ENCODE peak calls at places on chromosomes 13 and 19, in five cellular contexts. E, N, I, U and Q are unnamed samples.

GRCh38 chr13:34993470-34993869 is 51.4 kb downstream of the NBEA start:
- DNase-seq in I (no peak), N (no peak), E (no peak), U (no peak), Q (peak)

GRCh38 chr13:50222569-50223332 is 207.5 kb downstream of the KCNRG start:
- DNase-seq in I (peak), E (no peak), U (peak), N (no peak), Q (peak)

GRCh38 chr19:35088514-35088913 is 27.1 kb upstream of the FXYD3 start:
- DNase-seq in E (no peak), N (no peak), I (no peak), U (peak), Q (peak)

GRCh38 chr13:78780708-78781107 is 121.8 kb upstream of the OBI1 start:
- DNase-seq in I (no peak), U (no peak), E (no peak), N (no peak), Q (no peak)

GRCh38 chr13:109345433-109345941 is 440.9 kb downstream of the IRS2 start:
- DNase-seq in N (no peak), U (no peak), I (no peak), E (no peak), Q (peak)

GRCh38 chr19:51441410-51442390 is 16.6 kb downstream of the SIGLEC8 start:
- DNase-seq in U (no peak), I (no peak), N (no peak), E (no peak), Q (peak)

GRCh38 chr19:48395170-48395455 is 1.6 kb downstream of the GRIN2D start:
- DNase-seq in N (peak), U (no peak), I (no peak), E (no peak), Q (no peak)

GRCh38 chr13:62040806-62041205 is 625.2 kb upstream of the PCDH20 start:
- DNase-seq in I (no peak), N (no peak), U (no peak), E (no peak), Q (no peak)

GRCh38 chr19:35254341-35255297 is 5.8 kb downstream of the LSR start:
- DNase-seq in E (no peak), I (no peak), U (no peak), N (no peak), Q (no peak)

GRCh38 chr13:47594833-47595232 is 406.2 kb downstream of the SUCLA2 start:
- DNase-seq in I (no peak), E (peak), N (peak), U (no peak), Q (peak)

GRCh38 chr13:98423417-98423816 is 153.5 kb downstream of the STK24 start:
- DNase-seq in U (no peak), I (no peak), N (no peak), E (no peak), Q (no peak)

GRCh38 chr19:49447485-49448431 is 3.9 kb downstream of the PIH1D1 start:
- DNase-seq in I (no peak), E (peak), N (peak), U (no peak), Q (no peak)

GRCh38 chr19:44824758-44825157 is 15.9 kb downstream of the BCAM start:
- DNase-seq in U (no peak), I (no peak), N (no peak), E (no peak), Q (peak)

DNA sequence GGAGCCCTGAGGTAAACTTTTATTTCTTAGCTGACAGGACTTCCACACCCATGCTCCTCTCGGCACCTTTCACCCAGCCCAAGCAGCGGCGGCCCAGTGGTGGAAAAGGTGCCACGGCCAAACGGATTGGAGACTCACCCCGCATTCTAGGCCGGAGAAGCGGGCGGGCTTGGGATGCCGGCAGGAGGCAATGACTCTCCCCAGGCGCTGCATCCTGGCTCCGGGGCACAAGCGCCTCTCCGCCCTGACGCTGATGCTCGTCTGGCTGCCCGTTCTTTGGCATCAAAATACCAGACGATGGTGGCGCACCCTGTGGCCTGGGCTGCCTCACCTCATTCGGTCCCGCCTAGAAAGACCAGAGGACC is 6.7 kb upstream of the ZNF606 start:
- DNase-seq in I (no peak), N (no peak), E (no peak), U (no peak), Q (no peak)
- H3K4me3 ChIP-seq in I (no peak), N (peak), E (peak), U (no peak), Q (peak)

DNA sequence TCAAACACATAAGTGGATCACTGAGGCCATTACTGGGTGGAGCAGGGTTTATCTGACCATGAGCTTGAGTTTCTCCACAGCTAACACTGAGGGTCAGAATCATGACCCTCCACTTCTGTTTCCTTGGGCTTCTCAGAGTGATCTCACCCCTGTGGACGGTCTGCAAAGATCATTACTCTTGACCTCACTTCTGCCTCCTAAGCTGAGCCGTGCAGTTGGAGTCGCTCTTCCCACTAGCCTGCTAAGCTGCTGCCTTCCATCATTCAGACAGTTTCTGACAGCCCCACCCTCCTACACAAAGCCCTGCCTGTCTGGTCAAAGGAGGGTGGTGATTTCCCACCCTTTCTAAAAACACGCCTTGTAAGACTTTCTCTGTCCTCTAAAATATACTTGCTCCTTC is 9.3 kb upstream of the FRY start:
- DNase-seq in U (no peak), N (no peak), I (no peak), E (peak), Q (no peak)
- TF ChIP-seq EZH2phosphoT487 in U (no peak), N (no peak), I (no peak), E (no peak), Q (no peak)

GRCh38 chr13:94713556-94714182 is 1.3 kb upstream of the SOX21 start:
- DNase-seq in E (no peak), U (no peak), I (no peak), N (peak), Q (no peak)

GRCh38 chr13:94712812-94713555 is 639 bp upstream of the SOX21 start:
- DNase-seq in U (peak), I (no peak), E (peak), N (peak), Q (peak)

GRCh38 chr13:94711561-94712286 is 621 bp downstream of the SOX21 start:
- DNase-seq in E (peak), N (peak), I (no peak), U (peak), Q (peak)

GRCh38 chr13:94710881-94711560 is 1.3 kb downstream of the SOX21 start:
- DNase-seq in N (peak), U (peak), E (peak), I (peak), Q (peak)

DNA sequence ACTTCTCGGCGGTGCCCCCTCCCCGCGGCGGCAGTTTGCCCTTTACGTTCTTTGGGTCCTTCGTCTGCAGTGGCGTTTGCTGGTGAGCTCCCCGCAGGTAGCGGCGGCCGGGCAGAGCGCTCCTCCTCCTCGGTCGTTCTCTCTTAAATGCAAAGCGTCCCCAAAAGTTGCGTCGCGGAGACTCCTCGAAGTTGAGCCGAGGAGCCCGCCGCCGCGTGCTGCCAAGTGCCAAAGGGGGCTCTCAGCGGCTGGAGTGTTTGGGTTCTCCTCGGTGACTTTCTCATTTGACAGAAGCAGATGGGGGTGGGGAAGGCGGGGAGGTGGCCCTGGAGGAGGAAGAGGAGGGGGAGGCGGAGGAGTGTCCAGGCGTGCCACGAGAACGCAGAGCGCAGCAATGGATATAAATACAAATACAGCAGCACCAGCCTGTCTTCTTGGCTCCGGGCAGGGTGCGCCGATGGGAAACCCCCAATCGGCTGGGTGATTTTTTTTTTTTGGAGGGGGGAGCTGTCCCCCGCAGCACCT is at the start of gene SOX21:
- DNase-seq in U (no peak), E (peak), I (no peak), N (peak), Q (peak)
- TF ChIP-seq EZH2 in U (peak), E (no peak), I (no peak), N (peak), Q (no peak)

GRCh38 chr13:22662771-22663170 is 518.0 kb upstream of the SGCG start:
- DNase-seq in U (no peak), E (no peak), I (no peak), N (no peak), Q (no peak)
- H3K4me3 ChIP-seq in U (no peak), E (no peak), I (no peak), N (no peak), Q (no peak)